ENCODE peak calls at places on chromosomes 6 and 20, in five cellular contexts. Z is nephron progenitor cell; E is Calu3; M is effector CD8-positive, alpha-beta T cell; R is progenitor cell of endocrine pancreas. W is an unnamed sample.

GRCh38 chr20:37968726-37969401 is 64.4 kb downstream of the TTI1 start:
- DNase-seq in Z (no peak), E (no peak), M (no peak), R (no peak), W (no peak)

GRCh38 chr6:124870611-124871201 is 91.5 kb upstream of the RNF217 start:
- DNase-seq in Z (no peak), E (peak), M (no peak), R (no peak), W (no peak)

GRCh38 chr6:22313796-22314195 is 17.0 kb upstream of the PRL start:
- DNase-seq in Z (no peak), E (no peak), M (no peak), R (no peak), W (no peak)

GRCh38 chr6:46925563-46926253 is 4.0 kb upstream of the ADGRF5 start:
- DNase-seq in Z (no peak), E (peak), M (no peak), R (no peak), W (no peak)

GRCh38 chr6:25472314-25472713 is 179.7 kb upstream of the SCGN start:
- DNase-seq in Z (no peak), E (no peak), M (no peak), R (no peak), W (no peak)

GRCh38 chr6:122692175-122692598 is 82.0 kb downstream of the PKIB start:
- DNase-seq in Z (no peak), E (no peak), M (no peak), R (no peak), W (no peak)

GRCh38 chr6:83062225-83062624 is 3.4 kb downstream of the UBE3D start:
- DNase-seq in Z (no peak), E (no peak), M (no peak), R (no peak), W (no peak)

GRCh38 chr6:90216081-90216977 is 80.3 kb downstream of the BACH2 start:
- DNase-seq in Z (peak), E (no peak), M (peak), R (no peak), W (no peak)

GRCh38 chr6:90103056-90103793 is 193.4 kb downstream of the BACH2 start:
- DNase-seq in Z (no peak), E (no peak), M (no peak), R (no peak), W (no peak)

GRCh38 chr20:4613718-4614620 is 107.7 kb upstream of the PRND start:
- DNase-seq in Z (peak), E (peak), M (peak), R (no peak), W (peak)

GRCh38 chr6:43127180-43127579 is 43.9 kb upstream of the SRF start:
- DNase-seq in Z (no peak), E (no peak), M (no peak), R (no peak), W (no peak)

GRCh38 chr6:6878921-6879585 is 228.7 kb upstream of the RREB1 start:
- DNase-seq in Z (no peak), E (no peak), M (no peak), R (no peak), W (no peak)

GRCh38 chr6:11667876-11668275 is 110.7 kb downstream of the ADTRP start:
- DNase-seq in Z (no peak), E (no peak), M (no peak), R (no peak), W (no peak)

GRCh38 chr6:125857846-125858245 is 67.1 kb downstream of the NCOA7 start:
- DNase-seq in Z (no peak), E (no peak), M (no peak), R (no peak), W (no peak)

GRCh38 chr6:106979435-106979884 is 4.9 kb upstream of the CD24 start:
- DNase-seq in Z (peak), E (peak), M (peak), R (peak), W (peak)

GRCh38 chr6:30682181-30683117 is 4.0 kb downstream of the PPP1R18 start:
- DNase-seq in Z (peak), E (peak), M (peak), R (no peak), W (no peak)

GRCh38 chr6:53284901-53285300 is 63.8 kb downstream of the ELOVL5 start:
- DNase-seq in Z (no peak), E (no peak), M (no peak), R (no peak), W (no peak)

GRCh38 chr6:24394777-24395437 is 7.8 kb upstream of the MRS2 start:
- DNase-seq in Z (no peak), E (no peak), M (no peak), R (no peak), W (no peak)

GRCh38 chr6:16759181-16759645 is 2.0 kb downstream of the ATXN1 start:
- DNase-seq in Z (no peak), E (peak), M (no peak), R (no peak), W (no peak)

GRCh38 chr6:165439928-165440554 is 130.6 kb upstream of the C6orf118 start:
- DNase-seq in Z (no peak), E (no peak), M (no peak), R (no peak), W (no peak)

GRCh38 chr6:117574198-117574597 is 28.1 kb downstream of the GOPC start:
- DNase-seq in Z (no peak), E (no peak), M (no peak), R (no peak), W (no peak)